ENCODE peak calls at places on chromosomes 1 and 21, in nine cellular contexts. Q, E, I, X, U, G, T, O and F are unnamed samples.

GRCh38 chr1:64733576-64734288 is 11.1 kb upstream of the RAVER2 start:
- DNase-seq in Q (peak; percentile 57), E (no peak), I (no peak), X (peak; percentile 23), U (peak; percentile 16), G (no peak), T (no peak), O (no peak), F (no peak)

GRCh38 chr1:34905098-34905459 is 24.4 kb downstream of the DLGAP3 start:
- DNase-seq in Q (no peak), E (no peak), I (no peak), X (no peak), U (no peak), G (no peak), T (no peak), O (no peak), F (no peak)

GRCh38 chr1:225461533-225462428 is 33.9 kb upstream of the LBR start:
- DNase-seq in Q (no peak), E (no peak), I (no peak), X (peak; percentile 22), U (no peak), G (no peak), T (no peak), O (no peak), F (no peak)

GRCh38 chr1:42620307-42620706 is 37.9 kb upstream of the PPIH start:
- DNase-seq in Q (no peak), E (no peak), I (no peak), X (no peak), U (no peak), G (no peak), T (no peak), O (no peak), F (no peak)

GRCh38 chr1:229254910-229255541 is 15.9 kb upstream of the RAB4A start:
- DNase-seq in Q (no peak), E (no peak), I (peak; percentile 20), X (no peak), U (peak; percentile 50), G (no peak), T (no peak), O (peak; percentile 47), F (no peak)

GRCh38 chr1:31704261-31705079 is 653 bp upstream of the COL16A1 start:
- DNase-seq in Q (peak; percentile 57), E (no peak), I (no peak), X (no peak), U (peak; percentile 91), G (no peak), T (no peak), O (peak; percentile 41), F (no peak)

GRCh38 chr1:109912873-109913272 is 2.2 kb downstream of the CSF1 start:
- DNase-seq in Q (no peak), E (no peak), I (no peak), X (peak; percentile 50), U (peak; percentile 83), G (no peak), T (no peak), O (no peak), F (no peak)

GRCh38 chr1:31957701-31958674 is 19.8 kb upstream of the PTP4A2 start:
- DNase-seq in Q (no peak), E (peak; percentile 9), I (peak; percentile 25), X (peak; percentile 22), U (no peak), G (peak; percentile 30), T (peak; percentile 45), O (no peak), F (no peak)

GRCh38 chr1:220342853-220343252 is 70.6 kb upstream of the RAB3GAP2 start:
- DNase-seq in Q (no peak), E (no peak), I (no peak), X (no peak), U (no peak), G (no peak), T (no peak), O (no peak), F (no peak)

GRCh38 chr21:39349211-39350093 is 564 bp upstream of the HMGN1 start:
- DNase-seq in Q (peak; percentile 94), E (peak; percentile 98), I (peak; percentile 97), X (peak; percentile 95), U (peak; percentile 90), G (peak; percentile 95), T (peak; percentile 98), O (peak; percentile 98), F (peak; percentile 98)

GRCh38 chr1:172417552-172417951 is 2.9 kb upstream of the C1orf105 start:
- DNase-seq in Q (no peak), E (no peak), I (no peak), X (peak; percentile 73), U (no peak), G (no peak), T (no peak), O (no peak), F (no peak)

GRCh38 chr1:12314328-12314903 is 84.6 kb downstream of the VPS13D start:
- DNase-seq in Q (peak; percentile 46), E (no peak), I (no peak), X (peak; percentile 24), U (peak; percentile 68), G (no peak), T (no peak), O (peak; percentile 46), F (no peak)

GRCh38 chr21:46247699-46248460 is 19.3 kb upstream of the LSS start:
- DNase-seq in Q (no peak), E (no peak), I (no peak), X (no peak), U (no peak), G (no peak), T (no peak), O (no peak), F (no peak)

GRCh38 chr1:232634086-232634485 is 4.2 kb upstream of the SIPA1L2 start:
- DNase-seq in Q (no peak), E (no peak), I (no peak), X (no peak), U (no peak), G (no peak), T (no peak), O (no peak), F (no peak)

GRCh38 chr1:21939650-21940374 is 2.7 kb upstream of the HSPG2 start:
- DNase-seq in Q (peak; percentile 96), E (peak; percentile 62), I (no peak), X (peak; percentile 97), U (peak; percentile 97), G (peak; percentile 91), T (no peak), O (peak; percentile 78), F (no peak)

GRCh38 chr1:156251527-156251926 is 3.7 kb upstream of the PAQR6 start:
- DNase-seq in Q (no peak), E (no peak), I (no peak), X (no peak), U (no peak), G (peak; percentile 53), T (no peak), O (no peak), F (peak; percentile 78)

GRCh38 chr1:179016694-179017382 is 8.9 kb upstream of the FAM20B start:
- DNase-seq in Q (peak; percentile 94), E (peak; percentile 60), I (no peak), X (peak; percentile 98), U (peak; percentile 94), G (peak; percentile 81), T (no peak), O (peak; percentile 56), F (no peak)

GRCh38 chr1:204344665-204345064 is 15.1 kb downstream of the PLEKHA6 start:
- DNase-seq in Q (no peak), E (no peak), I (no peak), X (no peak), U (no peak), G (no peak), T (no peak), O (no peak), F (no peak)

GRCh38 chr1:244341455-244342450 is 110.0 kb downstream of the ADSS2 start:
- DNase-seq in Q (peak; percentile 46), E (no peak), I (no peak), X (peak; percentile 89), U (no peak), G (no peak), T (no peak), O (no peak), F (no peak)

GRCh38 chr1:2534775-2535387 is 4.8 kb upstream of the HES5 start:
- DNase-seq in Q (peak; percentile 78), E (no peak), I (no peak), X (peak; percentile 74), U (no peak), G (no peak), T (no peak), O (no peak), F (no peak)

GRCh38 chr1:202213361-202214088 is 19.9 kb downstream of the LGR6 start:
- DNase-seq in Q (no peak), E (peak; percentile 49), I (no peak), X (peak; percentile 42), U (no peak), G (no peak), T (no peak), O (peak; percentile 37), F (no peak)

GRCh38 chr21:28833609-28834008 is 159.1 kb downstream of the LTN1 start:
- DNase-seq in Q (no peak), E (no peak), I (no peak), X (no peak), U (no peak), G (no peak), T (no peak), O (no peak), F (no peak)

GRCh38 chr1:26693557-26694184 is 2.1 kb upstream of the ARID1A start:
- DNase-seq in Q (no peak), E (no peak), I (no peak), X (peak; percentile 38), U (peak; percentile 27), G (no peak), T (no peak), O (peak; percentile 21), F (no peak)

GRCh38 chr1:7948950-7949349 is 8.3 kb upstream of the TNFRSF9 start:
- DNase-seq in Q (peak; percentile 83), E (no peak), I (no peak), X (peak; percentile 93), U (peak; percentile 79), G (no peak), T (no peak), O (no peak), F (no peak)